ENCODE peak calls at places on chromosome 20, in nine cellular contexts. I is neuronal stem cell, C is tibial nerve, F is H9, B is lower lobe of right lung, G is IMR-90, V is left lung, U is thoracic aorta, O is GM23248. T is an unnamed sample.

GRCh38 chr20:39291301-39291700 is 329.2 kb downstream of the DHX35 start:
- DNase-seq in B (no peak), C (no peak), F (no peak), O (peak; percentile 46), I (no peak), G (no peak), U (no peak), V (no peak), T (no peak)

GRCh38 chr20:21941941-21942805 is 236.7 kb downstream of the PAX1 start:
- DNase-seq in O (no peak), U (no peak), I (no peak), F (no peak), C (no peak), G (no peak), V (no peak), B (no peak), T (no peak)

GRCh38 chr20:25987073-25987927 is 290.6 kb upstream of the ZNF337 start:
- DNase-seq in U (no peak), V (peak; percentile 83), B (peak; percentile 53), C (no peak), G (peak; percentile 10), O (peak; percentile 1), F (peak; percentile 84), I (no peak), T (peak; percentile 34)

GRCh38 chr20:50304501-50304856 is 113.8 kb downstream of the CEBPB start:
- DNase-seq in B (no peak), F (peak; percentile 17), G (peak; percentile 91), V (no peak), U (no peak), C (peak; percentile 50), O (peak; percentile 73), I (no peak), T (peak; percentile 84)

GRCh38 chr20:41571006-41571405 is 47.2 kb downstream of the CHD6 start:
- DNase-seq in U (no peak), B (no peak), G (no peak), C (no peak), V (no peak), I (no peak), O (no peak), F (no peak), T (no peak)

GRCh38 chr20:21074605-21075336 is 31.4 kb downstream of the LINC00237 start:
- DNase-seq in F (no peak), O (peak; percentile 16), V (no peak), U (no peak), C (no peak), G (no peak), B (no peak), I (no peak), T (no peak)

GRCh38 chr20:3173582-3174441 is 463 bp upstream of the LZTS3 start:
- DNase-seq in G (peak; percentile 63), C (peak; percentile 83), U (peak; percentile 40), F (peak; percentile 91), O (peak; percentile 95), I (peak; percentile 91), B (peak; percentile 93), V (peak; percentile 97), T (peak; percentile 93)

GRCh38 chr20:51121272-51121671 is 98.4 kb upstream of the KCNG1 start:
- DNase-seq in V (no peak), U (no peak), C (no peak), B (no peak), F (no peak), O (peak; percentile 27), I (no peak), G (no peak), T (no peak)

GRCh38 chr20:36482044-36482473 is 59.3 kb upstream of the MYL9 start:
- DNase-seq in I (no peak), C (no peak), O (no peak), B (peak; percentile 66), F (no peak), G (no peak), V (no peak), U (no peak), T (peak; percentile 68)

GRCh38 chr20:48409216-48409615 is 418.6 kb downstream of the PREX1 start:
- DNase-seq in F (no peak), B (no peak), V (no peak), U (no peak), I (no peak), G (no peak), O (no peak), C (no peak), T (no peak)

GRCh38 chr20:3846740-3847418 is at the start of gene MAVS:
- DNase-seq in F (peak; percentile 90), C (peak; percentile 81), G (peak; percentile 70), O (peak; percentile 91), I (peak; percentile 82), U (peak; percentile 36), B (peak; percentile 92), V (peak; percentile 97), T (peak; percentile 92)

GRCh38 chr20:43849496-43850197 is 65.0 kb upstream of the TOX2 start:
- DNase-seq in O (peak; percentile 52), F (no peak), V (no peak), B (no peak), I (no peak), G (peak; percentile 81), U (no peak), C (no peak), T (no peak)

GRCh38 chr20:59095140-59095539 is 52.6 kb upstream of the PRELID3B start:
- DNase-seq in B (no peak), U (no peak), V (no peak), O (no peak), I (no peak), G (no peak), C (no peak), F (no peak), T (no peak)

GRCh38 chr20:11387189-11387754 is 530.4 kb upstream of the BTBD3 start:
- DNase-seq in G (peak; percentile 99), O (peak; percentile 85), F (no peak), B (no peak), I (no peak), U (no peak), C (no peak), V (no peak), T (no peak)

GRCh38 chr20:54155736-54156317 is 18.0 kb downstream of the CYP24A1 start:
- DNase-seq in O (no peak), G (no peak), C (no peak), I (no peak), B (no peak), F (no peak), V (no peak), U (no peak), T (no peak)

GRCh38 chr20:57685134-57685851 is 24.5 kb downstream of the PMEPA1 start:
- DNase-seq in O (no peak), B (no peak), G (no peak), C (no peak), I (no peak), F (no peak), U (no peak), V (no peak), T (peak; percentile 43)
- H3K27ac ChIP-seq in O (no peak overlapping the region), B (no peak overlapping the region), G (no peak overlapping the region), C (no peak overlapping the region), I (no peak overlapping the region), F (no peak overlapping the region), U (peak overlapping the region; percentile 77), V (no peak overlapping the region), T (peak overlapping the region; percentile 69)

DNA sequence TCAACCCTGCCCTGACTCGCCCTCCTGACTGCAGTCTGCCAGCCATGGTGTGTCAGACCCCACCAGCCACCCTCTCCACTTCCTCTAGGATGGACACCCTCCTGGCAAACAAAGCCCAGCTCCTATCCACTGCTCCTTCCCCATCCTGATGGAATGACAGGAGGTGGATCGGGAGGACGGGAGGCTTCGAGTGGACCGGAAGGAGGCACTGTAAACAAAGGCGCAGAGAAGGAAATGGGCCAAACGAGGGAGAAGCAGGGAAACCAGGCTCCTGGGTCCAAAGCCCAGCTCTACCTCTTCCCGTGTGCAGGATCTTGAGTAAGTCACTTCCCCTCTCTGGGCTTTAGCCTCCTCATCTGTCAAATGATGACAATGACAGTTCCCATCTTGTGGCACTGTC is 40.2 kb downstream of the BPIFB1 start:
- DNase-seq in V (no peak), G (no peak), F (no peak), C (no peak), O (no peak), B (no peak), U (no peak), I (no peak), T (no peak)
- H3K27me3 ChIP-seq in V (peaks cover 37% of the 10 kb centered on the region), G (peaks cover 48% of the 10 kb centered on the region), F (no peaks in the 10 kb centered on the region), C (no peaks in the 10 kb centered on the region), O (peaks cover 40% of the 10 kb centered on the region), B (peaks cover 15% of the 10 kb centered on the region), U (no peaks in the 10 kb centered on the region), I (no peaks in the 10 kb centered on the region), T (peaks cover 97% of the 10 kb centered on the region)

DNA sequence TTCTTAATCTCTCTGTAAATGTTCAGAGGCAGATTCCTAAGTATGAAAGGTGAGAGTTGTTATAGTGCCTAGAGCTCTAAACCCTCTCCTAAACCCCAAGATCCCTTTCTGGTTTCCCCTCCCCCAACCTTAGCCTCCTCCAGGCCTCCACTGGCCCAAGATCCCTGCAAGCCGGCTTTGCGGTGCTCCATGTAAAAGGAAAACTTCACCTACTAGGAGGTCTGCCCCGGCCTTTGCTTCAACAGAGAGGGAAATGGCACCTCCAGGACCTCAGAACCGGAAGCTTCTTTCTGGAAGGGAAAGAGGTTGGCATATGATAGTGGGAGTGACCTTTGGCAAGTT is 2.3 kb downstream of the RRBP1 start:
- DNase-seq in I (no peak), C (no peak), B (no peak), O (no peak), U (no peak), F (no peak), G (no peak), V (no peak), T (no peak)
- H3K27ac ChIP-seq in I (no peak overlapping the region), C (peak overlapping the region; percentile 97), B (peak overlapping the region; percentile 96), O (peak overlapping the region; percentile 95), U (peak overlapping the region; percentile 96), F (no peak overlapping the region), G (peak overlapping the region; percentile 80), V (peak overlapping the region; percentile 94), T (peak overlapping the region; percentile 98)

GRCh38 chr20:62703853-62704228 is 4.8 kb upstream of the NTSR1 start:
- DNase-seq in O (peak; percentile 27), U (no peak), F (no peak), I (no peak), B (no peak), C (no peak), V (no peak), G (no peak), T (no peak)

GRCh38 chr20:62706857-62707256 is 1.8 kb upstream of the NTSR1 start:
- DNase-seq in V (peak; percentile 6), O (no peak), G (no peak), I (no peak), U (no peak), F (no peak), C (no peak), B (no peak), T (no peak)

GRCh38 chr20:62704341-62704948 is 4.2 kb upstream of the NTSR1 start:
- DNase-seq in O (peak; percentile 92), V (peak; percentile 85), I (no peak), G (peak; percentile 95), C (peak; percentile 67), B (peak; percentile 80), U (peak; percentile 41), F (no peak), T (peak; percentile 87)

GRCh38 chr20:62706344-62706743 is 2.3 kb upstream of the NTSR1 start:
- DNase-seq in G (no peak), U (no peak), I (no peak), C (no peak), V (peak; percentile 43), B (no peak), O (no peak), F (no peak), T (no peak)

DNA sequence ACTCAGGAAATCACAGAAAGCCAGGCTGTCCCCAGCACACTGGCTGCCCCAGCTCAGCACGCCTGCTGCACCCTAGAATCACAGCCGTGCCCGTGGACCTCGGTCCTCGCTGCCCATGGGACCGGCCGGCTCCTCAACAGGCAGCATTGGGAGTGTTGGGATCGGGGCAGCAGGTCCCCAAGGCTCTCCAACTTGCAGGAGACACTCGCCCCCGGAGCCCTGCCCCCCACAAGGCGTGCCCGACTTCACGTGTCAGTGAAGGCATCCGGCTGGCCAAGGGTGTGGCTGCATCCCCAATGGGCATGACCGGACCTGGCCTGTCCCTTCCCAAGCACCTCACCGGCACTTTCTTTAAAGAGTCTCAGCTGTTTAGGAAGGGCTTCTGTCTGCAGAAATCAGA is 3.0 kb upstream of the NTSR1 start:
- DNase-seq in B (no peak), V (peak; percentile 67), G (no peak), I (no peak), O (no peak), U (no peak), C (no peak), F (no peak), T (no peak)
- H3K27me3 ChIP-seq in B (peaks cover 58% of the 10 kb centered on the region), V (peaks cover 67% of the 10 kb centered on the region), G (peaks cover 25% of the 10 kb centered on the region), I (peaks cover 18% of the 10 kb centered on the region), O (peaks cover 14% of the 10 kb centered on the region), U (no peaks in the 10 kb centered on the region), C (no peaks in the 10 kb centered on the region), F (peaks cover 12% of the 10 kb centered on the region), T (peaks cover 49% of the 10 kb centered on the region)

T was measured in left ventricle myocardium inferior.